ENCODE peak calls at places on chromosomes 2 and 18, in seven cellular contexts. One of them, this sample, is unnamed.

GRCh38 chr2:219124379-219125110 is 36.1 kb downstream of the NHEJ1 start:
- DNase-seq in prostate gland: no peak
- DNase-seq in astrocyte: peak; percentile 61
- DNase-seq in body of pancreas: no peak
- DNase-seq in CD8-positive, alpha-beta T cell: peak; percentile 4
- DNase-seq in A673: no peak
- DNase-seq in cardiac muscle cell: no peak
- DNase-seq in this sample: no peak

GRCh38 chr2:14313351-14313750 is 319.2 kb upstream of the LRATD1 start:
- DNase-seq in prostate gland: no peak
- DNase-seq in astrocyte: no peak
- DNase-seq in body of pancreas: no peak
- DNase-seq in CD8-positive, alpha-beta T cell: no peak
- DNase-seq in A673: peak; percentile 3
- DNase-seq in cardiac muscle cell: no peak
- DNase-seq in this sample: no peak

GRCh38 chr18:59672125-59672769 is 25.0 kb downstream of the CCBE1 start:
- DNase-seq in prostate gland: no peak
- DNase-seq in astrocyte: peak; percentile 62
- DNase-seq in body of pancreas: no peak
- DNase-seq in CD8-positive, alpha-beta T cell: no peak
- DNase-seq in A673: no peak
- DNase-seq in cardiac muscle cell: no peak
- DNase-seq in this sample: no peak

GRCh38 chr2:225737556-225737955 is 338.0 kb downstream of the NYAP2 start:
- DNase-seq in prostate gland: no peak
- DNase-seq in astrocyte: peak; percentile 74
- DNase-seq in body of pancreas: no peak
- DNase-seq in CD8-positive, alpha-beta T cell: no peak
- DNase-seq in A673: peak; percentile 79
- DNase-seq in cardiac muscle cell: no peak
- DNase-seq in this sample: no peak

GRCh38 chr2:19911799-19912509 is 10.2 kb upstream of the TTC32 start:
- DNase-seq in prostate gland: no peak
- DNase-seq in astrocyte: peak; percentile 96
- DNase-seq in body of pancreas: no peak
- DNase-seq in CD8-positive, alpha-beta T cell: no peak
- DNase-seq in A673: no peak
- DNase-seq in cardiac muscle cell: no peak
- DNase-seq in this sample: no peak

GRCh38 chr2:19611491-19612332 is 253.3 kb upstream of the OSR1 start:
- DNase-seq in prostate gland: no peak
- DNase-seq in astrocyte: peak; percentile 99
- DNase-seq in body of pancreas: no peak
- DNase-seq in CD8-positive, alpha-beta T cell: no peak
- DNase-seq in A673: no peak
- DNase-seq in cardiac muscle cell: no peak
- DNase-seq in this sample: no peak

GRCh38 chr2:101697794-101698418 is 399 bp downstream of the MAP4K4 start:
- DNase-seq in prostate gland: no peak
- DNase-seq in astrocyte: no peak
- DNase-seq in body of pancreas: no peak
- DNase-seq in CD8-positive, alpha-beta T cell: no peak
- DNase-seq in A673: no peak
- DNase-seq in cardiac muscle cell: peak; percentile 56
- DNase-seq in this sample: no peak

GRCh38 chr2:584863-585823 is 92.1 kb downstream of the TMEM18 start:
- DNase-seq in prostate gland: no peak
- DNase-seq in astrocyte: no peak
- DNase-seq in body of pancreas: no peak
- DNase-seq in CD8-positive, alpha-beta T cell: peak; percentile 23
- DNase-seq in A673: no peak
- DNase-seq in cardiac muscle cell: peak; percentile 4
- DNase-seq in this sample: no peak

GRCh38 chr2:64237266-64237665 is 93.0 kb upstream of the PELI1 start:
- DNase-seq in prostate gland: no peak
- DNase-seq in astrocyte: no peak
- DNase-seq in body of pancreas: no peak
- DNase-seq in CD8-positive, alpha-beta T cell: no peak
- DNase-seq in A673: no peak
- DNase-seq in cardiac muscle cell: no peak
- DNase-seq in this sample: no peak

GRCh38 chr2:127565261-127566138 is 30.0 kb downstream of the MYO7B start:
- DNase-seq in prostate gland: no peak
- DNase-seq in astrocyte: no peak
- DNase-seq in body of pancreas: no peak
- DNase-seq in CD8-positive, alpha-beta T cell: no peak
- DNase-seq in A673: no peak
- DNase-seq in cardiac muscle cell: no peak
- DNase-seq in this sample: no peak

GRCh38 chr2:231212329-231212845 is 14.0 kb downstream of the ARMC9 start:
- DNase-seq in prostate gland: no peak
- DNase-seq in astrocyte: peak; percentile 93
- DNase-seq in body of pancreas: no peak
- DNase-seq in CD8-positive, alpha-beta T cell: no peak
- DNase-seq in A673: no peak
- DNase-seq in cardiac muscle cell: no peak
- DNase-seq in this sample: no peak

GRCh38 chr2:48471048-48471474 is 58.9 kb upstream of the STON1 start:
- DNase-seq in prostate gland: peak; percentile 68
- DNase-seq in astrocyte: peak; percentile 54
- DNase-seq in body of pancreas: no peak
- DNase-seq in CD8-positive, alpha-beta T cell: no peak
- DNase-seq in A673: peak; percentile 79
- DNase-seq in cardiac muscle cell: peak; percentile 73
- DNase-seq in this sample: no peak

GRCh38 chr2:17667898-17668297 is 85.7 kb downstream of the SMC6 start:
- DNase-seq in prostate gland: no peak
- DNase-seq in astrocyte: no peak
- DNase-seq in body of pancreas: no peak
- DNase-seq in CD8-positive, alpha-beta T cell: no peak
- DNase-seq in A673: no peak
- DNase-seq in cardiac muscle cell: no peak
- DNase-seq in this sample: no peak

GRCh38 chr2:32418777-32419176 is 62.0 kb downstream of the BIRC6 start:
- DNase-seq in prostate gland: no peak
- DNase-seq in astrocyte: peak; percentile 87
- DNase-seq in body of pancreas: no peak
- DNase-seq in CD8-positive, alpha-beta T cell: no peak
- DNase-seq in A673: no peak
- DNase-seq in cardiac muscle cell: no peak
- DNase-seq in this sample: no peak

GRCh38 chr2:218271487-218271797 is 1.1 kb downstream of the PNKD start:
- DNase-seq in prostate gland: no peak
- DNase-seq in astrocyte: no peak
- DNase-seq in body of pancreas: no peak
- DNase-seq in CD8-positive, alpha-beta T cell: no peak
- DNase-seq in A673: no peak
- DNase-seq in cardiac muscle cell: no peak
- DNase-seq in this sample: no peak

GRCh38 chr18:22432672-22433137 is 15.0 kb upstream of the CTAGE1 start:
- DNase-seq in prostate gland: no peak
- DNase-seq in astrocyte: peak; percentile 93
- DNase-seq in body of pancreas: peak; percentile 90
- DNase-seq in CD8-positive, alpha-beta T cell: no peak
- DNase-seq in A673: peak; percentile 29
- DNase-seq in cardiac muscle cell: no peak
- DNase-seq in this sample: peak; percentile 54

GRCh38 chr2:176072951-176073904 is 10.5 kb downstream of the EVX2 start:
- DNase-seq in prostate gland: no peak
- DNase-seq in astrocyte: no peak
- DNase-seq in body of pancreas: no peak
- DNase-seq in CD8-positive, alpha-beta T cell: no peak
- DNase-seq in A673: peak; percentile 85
- DNase-seq in cardiac muscle cell: no peak
- DNase-seq in this sample: no peak

GRCh38 chr2:115560671-115561070 is 1118.2 kb downstream of the DPP10 start:
- DNase-seq in prostate gland: no peak
- DNase-seq in astrocyte: no peak
- DNase-seq in body of pancreas: no peak
- DNase-seq in CD8-positive, alpha-beta T cell: no peak
- DNase-seq in A673: no peak
- DNase-seq in cardiac muscle cell: no peak
- DNase-seq in this sample: no peak

GRCh38 chr2:240403358-240404104 is 31.9 kb upstream of the GPC1 start:
- DNase-seq in prostate gland: no peak
- DNase-seq in astrocyte: no peak
- DNase-seq in body of pancreas: no peak
- DNase-seq in CD8-positive, alpha-beta T cell: no peak
- DNase-seq in A673: no peak
- DNase-seq in cardiac muscle cell: no peak
- DNase-seq in this sample: no peak

GRCh38 chr18:58247363-58247834 is 203.4 kb downstream of the NEDD4L start:
- DNase-seq in prostate gland: no peak
- DNase-seq in astrocyte: peak; percentile 39
- DNase-seq in body of pancreas: peak; percentile 37
- DNase-seq in CD8-positive, alpha-beta T cell: no peak
- DNase-seq in A673: no peak
- DNase-seq in cardiac muscle cell: peak; percentile 28
- DNase-seq in this sample: no peak

GRCh38 chr18:50590625-50591024 is 30.7 kb downstream of the MAPK4 start:
- DNase-seq in prostate gland: no peak
- DNase-seq in astrocyte: no peak
- DNase-seq in body of pancreas: no peak
- DNase-seq in CD8-positive, alpha-beta T cell: no peak
- DNase-seq in A673: no peak
- DNase-seq in cardiac muscle cell: no peak
- DNase-seq in this sample: no peak

GRCh38 chr2:161857936-161858335 is 216.1 kb downstream of the DPP4 start:
- DNase-seq in prostate gland: no peak
- DNase-seq in astrocyte: no peak
- DNase-seq in body of pancreas: no peak
- DNase-seq in CD8-positive, alpha-beta T cell: no peak
- DNase-seq in A673: no peak
- DNase-seq in cardiac muscle cell: no peak
- DNase-seq in this sample: no peak

GRCh38 chr2:240410808-240411207 is 24.7 kb upstream of the GPC1 start:
- DNase-seq in prostate gland: no peak
- DNase-seq in astrocyte: no peak
- DNase-seq in body of pancreas: no peak
- DNase-seq in CD8-positive, alpha-beta T cell: no peak
- DNase-seq in A673: no peak
- DNase-seq in cardiac muscle cell: no peak
- DNase-seq in this sample: no peak

GRCh38 chr2:141200191-141200590 is 930.6 kb downstream of the LRP1B start:
- DNase-seq in prostate gland: no peak
- DNase-seq in astrocyte: peak; percentile 71
- DNase-seq in body of pancreas: no peak
- DNase-seq in CD8-positive, alpha-beta T cell: no peak
- DNase-seq in A673: no peak
- DNase-seq in cardiac muscle cell: no peak
- DNase-seq in this sample: no peak

GRCh38 chr2:102979429-102979828 is 217.6 kb downstream of the TMEM182 start:
- DNase-seq in prostate gland: no peak
- DNase-seq in astrocyte: no peak
- DNase-seq in body of pancreas: no peak
- DNase-seq in CD8-positive, alpha-beta T cell: no peak
- DNase-seq in A673: no peak
- DNase-seq in cardiac muscle cell: no peak
- DNase-seq in this sample: no peak

GRCh38 chr2:37688771-37689468 is 17.5 kb upstream of the CDC42EP3 start:
- DNase-seq in prostate gland: peak; percentile 42
- DNase-seq in astrocyte: peak; percentile 90
- DNase-seq in body of pancreas: no peak
- DNase-seq in CD8-positive, alpha-beta T cell: no peak
- DNase-seq in A673: no peak
- DNase-seq in cardiac muscle cell: peak; percentile 19
- DNase-seq in this sample: no peak

GRCh38 chr2:86446060-86446459 is 4.9 kb downstream of the KDM3A start:
- DNase-seq in prostate gland: no peak
- DNase-seq in astrocyte: no peak
- DNase-seq in body of pancreas: no peak
- DNase-seq in CD8-positive, alpha-beta T cell: no peak
- DNase-seq in A673: no peak
- DNase-seq in cardiac muscle cell: no peak
- DNase-seq in this sample: no peak
- H3K4me1 ChIP-seq in prostate gland: peaks cover 7% of the 10 kb centered on the region
- H3K4me1 ChIP-seq in astrocyte: peaks cover 10% of the 10 kb centered on the region
- H3K4me1 ChIP-seq in body of pancreas: peaks cover 63% of the 10 kb centered on the region
- H3K4me1 ChIP-seq in CD8-positive, alpha-beta T cell: peaks cover 65% of the 10 kb centered on the region
- H3K4me1 ChIP-seq in A673: peaks cover 22% of the 10 kb centered on the region
- H3K4me1 ChIP-seq in cardiac muscle cell: peaks cover 26% of the 10 kb centered on the region
- H3K4me1 ChIP-seq in this sample: peaks cover 34% of the 10 kb centered on the region

GRCh38 chr18:6060149-6060548 is 164.8 kb upstream of the TMEM200C start:
- DNase-seq in prostate gland: no peak
- DNase-seq in astrocyte: no peak
- DNase-seq in body of pancreas: no peak
- DNase-seq in CD8-positive, alpha-beta T cell: no peak
- DNase-seq in A673: no peak
- DNase-seq in cardiac muscle cell: no peak
- DNase-seq in this sample: no peak
- H3K4me1 ChIP-seq in prostate gland: no peaks in the 10 kb centered on the region
- H3K4me1 ChIP-seq in astrocyte: peaks cover 40% of the 10 kb centered on the region
- H3K4me1 ChIP-seq in body of pancreas: no peaks in the 10 kb centered on the region
- H3K4me1 ChIP-seq in CD8-positive, alpha-beta T cell: no peaks in the 10 kb centered on the region
- H3K4me1 ChIP-seq in A673: no peaks in the 10 kb centered on the region
- H3K4me1 ChIP-seq in cardiac muscle cell: peaks cover 46% of the 10 kb centered on the region
- H3K4me1 ChIP-seq in this sample: no peaks in the 10 kb centered on the region

GRCh38 chr2:181789827-181790448 is 101.6 kb upstream of the ITPRID2 start:
- DNase-seq in prostate gland: no peak
- DNase-seq in astrocyte: peak; percentile 35
- DNase-seq in body of pancreas: no peak
- DNase-seq in CD8-positive, alpha-beta T cell: no peak
- DNase-seq in A673: no peak
- DNase-seq in cardiac muscle cell: no peak
- DNase-seq in this sample: no peak

GRCh38 chr2:181786371-181787228 is 104.9 kb upstream of the ITPRID2 start:
- DNase-seq in prostate gland: no peak
- DNase-seq in astrocyte: no peak
- DNase-seq in body of pancreas: no peak
- DNase-seq in CD8-positive, alpha-beta T cell: no peak
- DNase-seq in A673: no peak
- DNase-seq in cardiac muscle cell: no peak
- DNase-seq in this sample: no peak

GRCh38 chr2:181785677-181786344 is 105.5 kb upstream of the NEUROD1 start:
- DNase-seq in prostate gland: no peak
- DNase-seq in astrocyte: peak; percentile 63
- DNase-seq in body of pancreas: no peak
- DNase-seq in CD8-positive, alpha-beta T cell: no peak
- DNase-seq in A673: no peak
- DNase-seq in cardiac muscle cell: no peak
- DNase-seq in this sample: no peak

GRCh38 chr2:181788883-181789555 is 102.5 kb upstream of the ITPRID2 start:
- DNase-seq in prostate gland: no peak
- DNase-seq in astrocyte: peak; percentile 32
- DNase-seq in body of pancreas: no peak
- DNase-seq in CD8-positive, alpha-beta T cell: no peak
- DNase-seq in A673: no peak
- DNase-seq in cardiac muscle cell: no peak
- DNase-seq in this sample: no peak

GRCh38 chr2:181787310-181788048 is 104.1 kb upstream of the ITPRID2 start:
- DNase-seq in prostate gland: no peak
- DNase-seq in astrocyte: no peak
- DNase-seq in body of pancreas: no peak
- DNase-seq in CD8-positive, alpha-beta T cell: no peak
- DNase-seq in A673: no peak
- DNase-seq in cardiac muscle cell: no peak
- DNase-seq in this sample: no peak
- H3K4me1 ChIP-seq in prostate gland: no peaks in the 10 kb centered on the region
- H3K4me1 ChIP-seq in astrocyte: peaks cover 50% of the 10 kb centered on the region
- H3K4me1 ChIP-seq in body of pancreas: peaks cover 39% of the 10 kb centered on the region
- H3K4me1 ChIP-seq in CD8-positive, alpha-beta T cell: no peaks in the 10 kb centered on the region
- H3K4me1 ChIP-seq in A673: peaks cover 40% of the 10 kb centered on the region
- H3K4me1 ChIP-seq in cardiac muscle cell: no peaks in the 10 kb centered on the region
- H3K4me1 ChIP-seq in this sample: no peaks in the 10 kb centered on the region

GRCh38 chr18:25282922-25283703 is 68.9 kb downstream of the ZNF521 start:
- DNase-seq in prostate gland: no peak
- DNase-seq in astrocyte: no peak
- DNase-seq in body of pancreas: no peak
- DNase-seq in CD8-positive, alpha-beta T cell: no peak
- DNase-seq in A673: no peak
- DNase-seq in cardiac muscle cell: peak; percentile 45
- DNase-seq in this sample: no peak
- H3K4me1 ChIP-seq in prostate gland: no peaks in the 10 kb centered on the region
- H3K4me1 ChIP-seq in astrocyte: peaks cover 19% of the 10 kb centered on the region
- H3K4me1 ChIP-seq in body of pancreas: no peaks in the 10 kb centered on the region
- H3K4me1 ChIP-seq in CD8-positive, alpha-beta T cell: no peaks in the 10 kb centered on the region
- H3K4me1 ChIP-seq in A673: no peaks in the 10 kb centered on the region
- H3K4me1 ChIP-seq in cardiac muscle cell: peaks cover 100% of the 10 kb centered on the region
- H3K4me1 ChIP-seq in this sample: peaks cover 22% of the 10 kb centered on the region